ENCODE peak calls at places on chromosomes 6 and 20, in eight cellular contexts. One of them, this sample, is unnamed.

GRCh38 chr6:7914991-7915789 is 4.6 kb upstream of the TXNDC5 start:
- DNase-seq in activated naive CD8-positive, alpha-beta T cell treated with anti-CD3 and anti-CD28 coated beads, Interleukin-2, amount 50 U/mL, for 24 hours: no peak
- DNase-seq in mesenteric fat pad: no peak
- DNase-seq in upper lobe of right lung: no peak
- DNase-seq in NCI-H526: no peak
- DNase-seq in T-helper 17 cell: no peak
- DNase-seq in breast epithelium: no peak
- DNase-seq in RCC 7860: no peak
- DNase-seq in this sample: no peak

GRCh38 chr6:21437583-21437982 is 156.0 kb upstream of the SOX4 start:
- DNase-seq in activated naive CD8-positive, alpha-beta T cell treated with anti-CD3 and anti-CD28 coated beads, Interleukin-2, amount 50 U/mL, for 24 hours: no peak
- DNase-seq in mesenteric fat pad: no peak
- DNase-seq in upper lobe of right lung: no peak
- DNase-seq in NCI-H526: no peak
- DNase-seq in T-helper 17 cell: no peak
- DNase-seq in breast epithelium: no peak
- DNase-seq in RCC 7860: no peak
- DNase-seq in this sample: no peak

GRCh38 chr20:54643761-54644160 is 168.4 kb downstream of the DOK5 start:
- DNase-seq in activated naive CD8-positive, alpha-beta T cell treated with anti-CD3 and anti-CD28 coated beads, Interleukin-2, amount 50 U/mL, for 24 hours: no peak
- DNase-seq in mesenteric fat pad: no peak
- DNase-seq in upper lobe of right lung: no peak
- DNase-seq in NCI-H526: no peak
- DNase-seq in T-helper 17 cell: no peak
- DNase-seq in breast epithelium: no peak
- DNase-seq in RCC 7860: no peak
- DNase-seq in this sample: peak

GRCh38 chr20:59075934-59076508 is 33.4 kb upstream of the PRELID3B start:
- DNase-seq in activated naive CD8-positive, alpha-beta T cell treated with anti-CD3 and anti-CD28 coated beads, Interleukin-2, amount 50 U/mL, for 24 hours: peak
- DNase-seq in mesenteric fat pad: no peak
- DNase-seq in upper lobe of right lung: no peak
- DNase-seq in NCI-H526: no peak
- DNase-seq in T-helper 17 cell: no peak
- DNase-seq in breast epithelium: no peak
- DNase-seq in RCC 7860: no peak
- DNase-seq in this sample: no peak

GRCh38 chr6:101393291-101394251 is at the start of gene GRIK2:
- DNase-seq in activated naive CD8-positive, alpha-beta T cell treated with anti-CD3 and anti-CD28 coated beads, Interleukin-2, amount 50 U/mL, for 24 hours: no peak
- DNase-seq in mesenteric fat pad: no peak
- DNase-seq in upper lobe of right lung: peak
- DNase-seq in NCI-H526: peak
- DNase-seq in T-helper 17 cell: no peak
- DNase-seq in breast epithelium: no peak
- DNase-seq in RCC 7860: no peak
- DNase-seq in this sample: peak

GRCh38 chr20:57678340-57678739 is 31.5 kb downstream of the PMEPA1 start:
- DNase-seq in activated naive CD8-positive, alpha-beta T cell treated with anti-CD3 and anti-CD28 coated beads, Interleukin-2, amount 50 U/mL, for 24 hours: no peak
- DNase-seq in mesenteric fat pad: no peak
- DNase-seq in upper lobe of right lung: no peak
- DNase-seq in NCI-H526: no peak
- DNase-seq in T-helper 17 cell: no peak
- DNase-seq in breast epithelium: no peak
- DNase-seq in RCC 7860: no peak
- DNase-seq in this sample: no peak

GRCh38 chr20:47540443-47541354 is 39.0 kb downstream of the NCOA3 start:
- DNase-seq in activated naive CD8-positive, alpha-beta T cell treated with anti-CD3 and anti-CD28 coated beads, Interleukin-2, amount 50 U/mL, for 24 hours: no peak
- DNase-seq in mesenteric fat pad: no peak
- DNase-seq in upper lobe of right lung: no peak
- DNase-seq in NCI-H526: peak
- DNase-seq in T-helper 17 cell: no peak
- DNase-seq in breast epithelium: no peak
- DNase-seq in RCC 7860: peak
- DNase-seq in this sample: peak

GRCh38 chr6:108921547-108922331 is 73.5 kb downstream of the ARMC2 start:
- DNase-seq in activated naive CD8-positive, alpha-beta T cell treated with anti-CD3 and anti-CD28 coated beads, Interleukin-2, amount 50 U/mL, for 24 hours: no peak
- DNase-seq in mesenteric fat pad: no peak
- DNase-seq in upper lobe of right lung: no peak
- DNase-seq in NCI-H526: no peak
- DNase-seq in T-helper 17 cell: no peak
- DNase-seq in breast epithelium: no peak
- DNase-seq in RCC 7860: no peak
- DNase-seq in this sample: no peak

GRCh38 chr6:141252828-141253608 is 879.7 kb upstream of the GJE1 start:
- DNase-seq in activated naive CD8-positive, alpha-beta T cell treated with anti-CD3 and anti-CD28 coated beads, Interleukin-2, amount 50 U/mL, for 24 hours: no peak
- DNase-seq in mesenteric fat pad: no peak
- DNase-seq in upper lobe of right lung: no peak
- DNase-seq in NCI-H526: no peak
- DNase-seq in T-helper 17 cell: no peak
- DNase-seq in breast epithelium: no peak
- DNase-seq in RCC 7860: no peak
- DNase-seq in this sample: peak

GRCh38 chr6:32163559-32164258 is 686 bp upstream of the EGFL8 start:
- DNase-seq in activated naive CD8-positive, alpha-beta T cell treated with anti-CD3 and anti-CD28 coated beads, Interleukin-2, amount 50 U/mL, for 24 hours: no peak
- DNase-seq in mesenteric fat pad: no peak
- DNase-seq in upper lobe of right lung: no peak
- DNase-seq in NCI-H526: no peak
- DNase-seq in T-helper 17 cell: no peak
- DNase-seq in breast epithelium: no peak
- DNase-seq in RCC 7860: no peak
- DNase-seq in this sample: no peak

GRCh38 chr6:69181964-69182363 is 546.9 kb downstream of the ADGRB3 start:
- DNase-seq in activated naive CD8-positive, alpha-beta T cell treated with anti-CD3 and anti-CD28 coated beads, Interleukin-2, amount 50 U/mL, for 24 hours: no peak
- DNase-seq in mesenteric fat pad: no peak
- DNase-seq in upper lobe of right lung: no peak
- DNase-seq in NCI-H526: no peak
- DNase-seq in T-helper 17 cell: no peak
- DNase-seq in breast epithelium: no peak
- DNase-seq in RCC 7860: no peak
- DNase-seq in this sample: no peak

GRCh38 chr6:3844097-3844463 is 5.1 kb upstream of the FAM50B start:
- DNase-seq in activated naive CD8-positive, alpha-beta T cell treated with anti-CD3 and anti-CD28 coated beads, Interleukin-2, amount 50 U/mL, for 24 hours: no peak
- DNase-seq in mesenteric fat pad: no peak
- DNase-seq in upper lobe of right lung: no peak
- DNase-seq in NCI-H526: no peak
- DNase-seq in T-helper 17 cell: no peak
- DNase-seq in breast epithelium: no peak
- DNase-seq in RCC 7860: no peak
- DNase-seq in this sample: no peak

GRCh38 chr6:52545844-52546119 is 31.1 kb downstream of the TRAM2 start:
- DNase-seq in activated naive CD8-positive, alpha-beta T cell treated with anti-CD3 and anti-CD28 coated beads, Interleukin-2, amount 50 U/mL, for 24 hours: no peak
- DNase-seq in mesenteric fat pad: no peak
- DNase-seq in upper lobe of right lung: no peak
- DNase-seq in NCI-H526: no peak
- DNase-seq in T-helper 17 cell: no peak
- DNase-seq in breast epithelium: no peak
- DNase-seq in RCC 7860: no peak
- DNase-seq in this sample: no peak

GRCh38 chr6:158312672-158313397 is 570 bp downstream of the TULP4 start:
- DNase-seq in activated naive CD8-positive, alpha-beta T cell treated with anti-CD3 and anti-CD28 coated beads, Interleukin-2, amount 50 U/mL, for 24 hours: no peak
- DNase-seq in mesenteric fat pad: no peak
- DNase-seq in upper lobe of right lung: no peak
- DNase-seq in NCI-H526: no peak
- DNase-seq in T-helper 17 cell: no peak
- DNase-seq in breast epithelium: no peak
- DNase-seq in RCC 7860: no peak
- DNase-seq in this sample: no peak

GRCh38 chr6:113632220-113632864 is 224.8 kb upstream of the MARCKS start:
- DNase-seq in activated naive CD8-positive, alpha-beta T cell treated with anti-CD3 and anti-CD28 coated beads, Interleukin-2, amount 50 U/mL, for 24 hours: peak
- DNase-seq in mesenteric fat pad: no peak
- DNase-seq in upper lobe of right lung: no peak
- DNase-seq in NCI-H526: no peak
- DNase-seq in T-helper 17 cell: no peak
- DNase-seq in breast epithelium: no peak
- DNase-seq in RCC 7860: peak
- DNase-seq in this sample: peak